ENCODE peak calls at places on chromosome 12, in nine cellular contexts. S, I, B, D, M, U, K, R and E are unnamed samples.

GRCh38 chr12:9741726-9742125 is 8.8 kb upstream of the CLECL1 start:
- DNase-seq in S (peak; percentile 52), I (no peak), B (no peak), D (no peak), M (peak; percentile 66), U (peak; percentile 72), K (no peak), R (no peak), E (no peak)

GRCh38 chr12:30977124-30977523 is 50.6 kb downstream of the TSPAN11 start:
- DNase-seq in S (no peak), I (no peak), B (no peak), D (no peak), M (no peak), U (no peak), K (no peak), R (no peak), E (no peak)

GRCh38 chr12:89506050-89506449 is 18.5 kb downstream of the GALNT4 start:
- DNase-seq in S (no peak), I (no peak), B (no peak), D (no peak), M (no peak), U (no peak), K (no peak), R (no peak), E (no peak)

GRCh38 chr12:2410490-2410889 is 357.7 kb downstream of the CACNA1C start:
- DNase-seq in S (no peak), I (no peak), B (no peak), D (no peak), M (no peak), U (no peak), K (no peak), R (no peak), E (no peak)

GRCh38 chr12:68557011-68557715 is 53.5 kb upstream of the RAP1B start:
- DNase-seq in S (no peak), I (peak; percentile 50), B (no peak), D (no peak), M (no peak), U (no peak), K (no peak), R (peak; percentile 58), E (no peak)

GRCh38 chr12:66197413-66198055 is 8.5 kb downstream of the IRAK3 start:
- DNase-seq in S (no peak), I (no peak), B (no peak), D (no peak), M (no peak), U (no peak), K (no peak), R (no peak), E (no peak)

GRCh38 chr12:22880810-22881209 is 255.8 kb downstream of the ETNK1 start:
- DNase-seq in S (no peak), I (no peak), B (no peak), D (no peak), M (no peak), U (no peak), K (no peak), R (no peak), E (no peak)

GRCh38 chr12:50024804-50025186 is 499 bp downstream of the RACGAP1 start:
- DNase-seq in S (no peak), I (no peak), B (no peak), D (no peak), M (no peak), U (no peak), K (no peak), R (no peak), E (no peak)

GRCh38 chr12:1776139-1776975 is 44.0 kb upstream of the LRTM2 start:
- DNase-seq in S (no peak), I (peak; percentile 77), B (peak; percentile 20), D (no peak), M (no peak), U (no peak), K (no peak), R (no peak), E (no peak)

GRCh38 chr12:54390176-54390667 is 5.7 kb upstream of the ZNF385A start:
- DNase-seq in S (no peak), I (no peak), B (no peak), D (no peak), M (no peak), U (peak; percentile 81), K (no peak), R (no peak), E (no peak)

GRCh38 chr12:14578646-14579045 is 11.0 kb upstream of the PLBD1 start:
- DNase-seq in S (no peak), I (no peak), B (no peak), D (no peak), M (no peak), U (no peak), K (no peak), R (no peak), E (no peak)

GRCh38 chr12:21992823-21993222 is 51.6 kb upstream of the ABCC9 start:
- DNase-seq in S (no peak), I (no peak), B (no peak), D (no peak), M (no peak), U (peak; percentile 71), K (no peak), R (no peak), E (no peak)

GRCh38 chr12:66065146-66065545 is 65.4 kb downstream of the LLPH start:
- DNase-seq in S (no peak), I (no peak), B (no peak), D (no peak), M (no peak), U (no peak), K (no peak), R (no peak), E (no peak)

GRCh38 chr12:3187846-3188755 is 110.9 kb downstream of the TSPAN9 start:
- DNase-seq in S (no peak), I (no peak), B (no peak), D (peak; percentile 43), M (no peak), U (no peak), K (no peak), R (no peak), E (no peak)

GRCh38 chr12:105359840-105360239 is 29.3 kb downstream of the C12orf75 start:
- DNase-seq in S (no peak), I (no peak), B (no peak), D (no peak), M (no peak), U (no peak), K (no peak), R (no peak), E (no peak)

GRCh38 chr12:66688836-66689439 is 10.1 kb upstream of the GRIP1 start:
- DNase-seq in S (no peak), I (no peak), B (no peak), D (peak; percentile 18), M (peak; percentile 13), U (peak; percentile 23), K (no peak), R (no peak), E (peak; percentile 74)

GRCh38 chr12:124174406-124174805 is 120.5 kb upstream of the RFLNA start:
- DNase-seq in S (no peak), I (peak; percentile 72), B (peak; percentile 39), D (no peak), M (no peak), U (no peak), K (no peak), R (no peak), E (no peak)

GRCh38 chr12:94147991-94148840 is at the start of gene PLXNC1:
- DNase-seq in S (peak; percentile 40), I (no peak), B (no peak), D (peak; percentile 66), M (peak; percentile 61), U (no peak), K (no peak), R (no peak), E (peak; percentile 61)

GRCh38 chr12:26318661-26319068 is 123.3 kb downstream of the SSPN start:
- DNase-seq in S (no peak), I (peak; percentile 57), B (peak; percentile 48), D (no peak), M (no peak), U (no peak), K (peak; percentile 87), R (peak; percentile 74), E (peak; percentile 61)

GRCh38 chr12:67034110-67034879 is 234.9 kb upstream of the CAND1 start:
- DNase-seq in S (no peak), I (no peak), B (no peak), D (no peak), M (no peak), U (no peak), K (no peak), R (no peak), E (no peak)

GRCh38 chr12:96300064-96300463 is 100.2 kb downstream of the CDK17 start:
- DNase-seq in S (no peak), I (no peak), B (no peak), D (no peak), M (no peak), U (no peak), K (no peak), R (no peak), E (no peak)

GRCh38 chr12:84738481-84738972 is 174.1 kb downstream of the SLC6A15 start:
- DNase-seq in S (no peak), I (peak; percentile 59), B (peak; percentile 71), D (no peak), M (no peak), U (no peak), K (peak; percentile 5), R (peak; percentile 23), E (no peak)

GRCh38 chr12:102659200-102659911 is 179.0 kb upstream of the IGF1 start:
- DNase-seq in S (no peak), I (no peak), B (no peak), D (no peak), M (no peak), U (peak; percentile 8), K (no peak), R (no peak), E (no peak)

GRCh38 chr12:11963841-11964471 is 106.8 kb upstream of the BCL2L14 start:
- DNase-seq in S (no peak), I (no peak), B (no peak), D (no peak), M (no peak), U (no peak), K (no peak), R (no peak), E (no peak)

GRCh38 chr12:50764116-50764860 is 387 bp downstream of the ATF1 start:
- DNase-seq in S (peak; percentile 55), I (no peak), B (no peak), D (peak; percentile 62), M (peak; percentile 74), U (peak; percentile 59), K (no peak), R (no peak), E (peak; percentile 78)

GRCh38 chr12:14896477-14897184 is 11.0 kb upstream of the MGP start:
- DNase-seq in S (no peak), I (no peak), B (no peak), D (no peak), M (no peak), U (no peak), K (no peak), R (peak; percentile 52), E (peak; percentile 27)

GRCh38 chr12:53939141-53940108 is 794 bp downstream of the HOXC13 start:
- DNase-seq in S (no peak), I (peak; percentile 9), B (no peak), D (no peak), M (no peak), U (no peak), K (no peak), R (no peak), E (peak; percentile 78)

GRCh38 chr12:11706509-11707331 is 57.2 kb downstream of the ETV6 start:
- DNase-seq in S (no peak), I (no peak), B (no peak), D (no peak), M (no peak), U (no peak), K (no peak), R (no peak), E (peak; percentile 44)